ENCODE peak calls at places on chromosomes 1 and 21, in nine cellular contexts. E is tibial artery; O is left ventricle myocardium inferior; N is testis; W is uterus; V is kidney; U is mesendoderm; B is breast epithelium; S is CD8-positive, alpha-beta T cell. H is an unnamed sample.

GRCh38 chr1:117171900-117172501 is 38.7 kb downstream of the VTCN1 start:
- DNase-seq in E (no peak), O (peak; percentile 35), N (peak; percentile 74), W (peak; percentile 45), V (peak; percentile 90), U (no peak), B (peak; percentile 77), S (no peak), H (peak; percentile 85)

GRCh38 chr1:95308276-95308675 is 74.3 kb downstream of the RWDD3 start:
- DNase-seq in E (no peak), O (no peak), N (no peak), W (no peak), V (no peak), U (peak; percentile 78), B (no peak), S (no peak), H (no peak)

GRCh38 chr1:44606701-44607281 is 67.5 kb downstream of the TMEM53 start:
- DNase-seq in E (no peak), O (no peak), N (no peak), W (no peak), V (no peak), U (no peak), B (no peak), S (no peak), H (no peak)

GRCh38 chr1:92411511-92411910 is 75.2 kb downstream of the GFI1 start:
- DNase-seq in E (no peak), O (no peak), N (no peak), W (no peak), V (no peak), U (no peak), B (no peak), S (no peak), H (no peak)

GRCh38 chr21:36628096-36628495 is 70.8 kb upstream of the SIM2 start:
- DNase-seq in E (no peak), O (no peak), N (no peak), W (no peak), V (no peak), U (no peak), B (no peak), S (no peak), H (no peak)

GRCh38 chr1:43930168-43930948 is 3.2 kb upstream of the ARTN start:
- DNase-seq in E (no peak), O (no peak), N (no peak), W (no peak), V (no peak), U (peak; percentile 72), B (no peak), S (no peak), H (no peak)

GRCh38 chr1:188429385-188429784 is 1600.6 kb downstream of the PLA2G4A start:
- DNase-seq in E (no peak), O (no peak), N (no peak), W (no peak), V (no peak), U (no peak), B (no peak), S (no peak), H (no peak)

GRCh38 chr21:41168391-41169257 is 664 bp downstream of the BACE2 start:
- DNase-seq in E (peak; percentile 84), O (peak; percentile 42), N (peak; percentile 68), W (peak; percentile 75), V (peak; percentile 88), U (peak; percentile 55), B (peak; percentile 70), S (no peak), H (peak; percentile 86)

GRCh38 chr1:54376085-54377039 is 29.8 kb downstream of the SSBP3 start:
- DNase-seq in E (no peak), O (no peak), N (no peak), W (no peak), V (no peak), U (peak; percentile 62), B (no peak), S (no peak), H (no peak)

GRCh38 chr1:235734335-235734734 is 84.8 kb upstream of the GNG4 start:
- DNase-seq in E (no peak), O (no peak), N (no peak), W (no peak), V (no peak), U (no peak), B (no peak), S (no peak), H (no peak)

GRCh38 chr1:66535853-66536252 is 1.9 kb downstream of the SGIP1 start:
- DNase-seq in E (no peak), O (no peak), N (no peak), W (no peak), V (no peak), U (no peak), B (no peak), S (no peak), H (no peak)

GRCh38 chr1:6262570-6263420 is 1.9 kb upstream of the GPR153 start:
- DNase-seq in E (no peak), O (peak; percentile 77), N (peak; percentile 51), W (peak; percentile 51), V (no peak), U (no peak), B (no peak), S (no peak), H (peak; percentile 90)

GRCh38 chr1:8858888-8859706 is 19.4 kb downstream of the ENO1 start:
- DNase-seq in E (peak; percentile 41), O (no peak), N (peak; percentile 63), W (peak; percentile 59), V (no peak), U (peak; percentile 80), B (no peak), S (peak; percentile 56), H (no peak)

GRCh38 chr21:41247561-41247968 is 69.0 kb upstream of the FAM3B start:
- DNase-seq in E (peak; percentile 91), O (no peak), N (peak; percentile 48), W (no peak), V (no peak), U (no peak), B (no peak), S (no peak), H (peak; percentile 85)

GRCh38 chr1:65343286-65343685 is 33.9 kb downstream of the DNAJC6 start:
- DNase-seq in E (no peak), O (no peak), N (no peak), W (no peak), V (no peak), U (no peak), B (no peak), S (no peak), H (no peak)

GRCh38 chr1:97919568-97920261 is 1.1 kb downstream of the DPYD start:
- DNase-seq in E (no peak), O (no peak), N (no peak), W (no peak), V (no peak), U (no peak), B (no peak), S (no peak), H (no peak)

GRCh38 chr1:205227584-205228006 is at the start of gene TMCC2:
- DNase-seq in E (peak; percentile 84), O (peak; percentile 91), N (peak; percentile 93), W (peak; percentile 93), V (peak; percentile 95), U (peak; percentile 97), B (peak; percentile 67), S (peak; percentile 78), H (peak; percentile 97)
- H3K27ac ChIP-seq in E (peak within 1 kb of the TSS; percentile 47), O (peak within 1 kb of the TSS; percentile 35), N (no peak within 1 kb of the TSS), W (peak within 1 kb of the TSS; percentile 65), V (no peak within 1 kb of the TSS), U (no peak within 1 kb of the TSS), B (no peak within 1 kb of the TSS), S (no peak within 1 kb of the TSS), H (peak within 1 kb of the TSS; percentile 34)

DNA sequence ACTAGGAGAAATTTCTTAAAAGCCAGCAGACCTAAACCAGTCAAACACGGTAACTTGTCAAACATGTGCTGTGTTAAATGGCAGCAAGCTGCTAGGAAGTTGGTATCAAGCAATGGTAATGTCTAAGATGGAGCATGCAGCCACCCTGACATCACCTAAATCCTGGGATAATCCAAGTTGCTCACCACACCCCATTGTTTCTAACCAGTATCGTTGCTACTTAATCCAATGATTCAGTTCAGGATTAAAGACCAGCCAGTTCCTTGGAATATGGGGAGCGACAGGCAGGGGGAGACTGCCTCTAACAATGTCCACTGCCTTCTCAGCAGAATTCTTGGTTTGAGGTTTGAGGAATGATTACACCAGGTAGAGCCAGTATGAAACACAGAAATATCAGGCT is 122.0 kb upstream of the IFFO2 start:
- DNase-seq in E (no peak), O (no peak), N (no peak), W (no peak), V (no peak), U (no peak), B (no peak), S (no peak), H (no peak)
- H3K4me1 ChIP-seq in E (peaks cover 21% of the 10 kb centered on the region), O (peaks cover 46% of the 10 kb centered on the region), N (peaks cover 14% of the 10 kb centered on the region), W (no peaks in the 10 kb centered on the region), V (peaks cover 26% of the 10 kb centered on the region), U (no peaks in the 10 kb centered on the region), B (peaks cover 1% of the 10 kb centered on the region), S (peaks cover 24% of the 10 kb centered on the region), H (peaks cover 12% of the 10 kb centered on the region)

DNA sequence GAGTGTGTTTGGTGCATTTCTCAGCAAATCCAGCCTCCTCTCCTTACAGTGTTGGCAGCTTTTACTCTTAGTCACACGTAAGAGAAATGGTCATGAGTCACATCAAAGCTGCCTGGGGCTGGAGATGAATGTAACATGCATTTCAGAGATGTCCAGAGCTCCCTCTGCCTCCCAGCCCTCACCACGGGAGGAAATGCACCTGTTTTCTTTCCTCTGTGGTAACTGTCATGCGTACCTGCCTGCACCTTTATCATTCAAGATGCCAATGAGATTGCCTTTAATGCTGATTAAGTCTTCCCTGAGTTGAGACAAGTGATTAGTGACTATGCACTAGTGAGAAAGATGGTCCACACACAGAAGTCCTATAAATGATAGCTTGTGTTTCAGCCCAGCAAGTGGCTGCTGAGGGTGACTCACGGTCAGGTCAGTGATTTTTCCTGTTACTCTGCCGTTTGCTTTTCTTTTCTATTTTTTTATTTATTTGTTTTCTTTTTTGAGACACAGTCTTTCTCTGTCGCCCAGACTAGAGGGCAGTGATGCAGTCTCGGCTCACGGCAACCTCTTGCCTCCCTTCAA is 277.3 kb upstream of the FMN2 start:
- DNase-seq in E (no peak), O (no peak), N (no peak), W (peak; percentile 69), V (no peak), U (peak; percentile 82), B (peak; percentile 46), S (no peak), H (no peak)
- H3K27ac ChIP-seq in E (peak overlapping the region; percentile 49), O (no peak overlapping the region), N (no peak overlapping the region), W (peak overlapping the region; percentile 90), V (no peak overlapping the region), U (no peak overlapping the region), B (peak overlapping the region; percentile 23), S (no peak overlapping the region), H (no peak overlapping the region)

DNA sequence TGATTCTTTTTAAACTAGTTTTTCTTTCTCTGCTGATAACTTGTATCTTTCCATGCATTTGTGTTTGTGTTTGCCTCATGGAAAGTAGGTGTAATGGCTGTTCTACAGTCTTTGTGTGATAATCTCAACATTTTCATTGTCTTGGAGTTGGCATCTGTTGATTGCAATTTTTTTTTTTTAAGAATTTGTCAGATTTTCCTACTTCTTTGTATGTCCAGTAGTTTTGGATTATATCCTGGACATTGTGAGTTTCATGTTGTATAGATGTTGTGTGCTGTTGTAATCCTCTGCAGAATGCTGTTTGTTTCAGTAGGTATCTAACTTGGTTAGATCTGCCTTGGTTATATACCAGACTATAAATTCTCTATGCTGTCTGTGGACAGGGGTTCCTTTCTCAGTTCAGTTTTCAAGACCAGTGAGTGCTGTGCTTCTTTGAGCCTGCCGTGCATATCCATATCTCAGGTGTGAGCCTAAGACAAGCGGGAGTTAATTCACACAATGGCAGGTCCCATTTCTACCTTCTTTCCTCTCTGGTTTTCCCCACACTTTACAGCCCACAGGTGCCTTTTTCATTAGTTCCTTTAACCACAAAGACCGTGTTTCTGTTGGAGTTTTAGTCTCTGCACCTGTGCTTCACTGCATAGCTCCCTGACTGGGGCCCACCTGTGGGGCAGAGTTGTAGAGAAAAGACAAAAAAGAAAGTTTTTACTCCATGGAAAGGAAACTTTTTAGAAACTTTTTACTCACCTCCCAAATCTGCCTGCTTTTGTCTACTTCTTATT is 69.9 kb downstream of the ITSN1 start:
- DNase-seq in E (no peak), O (no peak), N (no peak), W (no peak), V (no peak), U (no peak), B (no peak), S (no peak), H (no peak)
- H3K4me1 ChIP-seq in E (no peaks in the 10 kb centered on the region), O (peaks cover 5% of the 10 kb centered on the region), N (no peaks in the 10 kb centered on the region), W (no peaks in the 10 kb centered on the region), V (no peaks in the 10 kb centered on the region), U (peaks cover 3% of the 10 kb centered on the region), B (no peaks in the 10 kb centered on the region), S (no peaks in the 10 kb centered on the region), H (peaks cover 5% of the 10 kb centered on the region)